ENCODE peak calls at places on chromosomes 3 and 15, in nine cellular contexts. H is A172, X is epithelial cell of proximal tubule, C is AML-193, Q is breast epithelium, O is foreskin fibroblast, F is mesothelial cell of epicardium, S is NCI-H1092 treated with DMSO at 0.1 percent for 48 hours, I is AG08396. D is an unnamed sample.
A peak's percentile ranks its signal among the peaks of the same experiment; 100 is the strongest.

GRCh38 chr3:100260081-100260684 is 609 bp upstream of the TBC1D23 start:
- DNase-seq in I (peak; percentile 42), X (no peak), S (peak; percentile 69), C (no peak), O (peak; percentile 79), Q (no peak), F (no peak), H (no peak), D (no peak)

GRCh38 chr3:183381673-183382072 is 46.7 kb downstream of the MCF2L2 start:
- DNase-seq in S (no peak), O (no peak), I (no peak), C (peak; percentile 58), Q (no peak), H (no peak), X (no peak), F (no peak), D (no peak)

GRCh38 chr15:34330279-34330678 is 7.3 kb downstream of the SLC12A6 start:
- DNase-seq in O (no peak), S (no peak), H (no peak), X (no peak), C (no peak), Q (no peak), I (no peak), F (no peak), D (no peak)

GRCh38 chr3:81592101-81592500 is 169.3 kb downstream of the GBE1 start:
- DNase-seq in I (no peak), X (no peak), H (peak; percentile 9), Q (no peak), F (no peak), S (no peak), C (no peak), O (peak; percentile 17), D (no peak)

GRCh38 chr3:13487403-13487802 is 7.3 kb downstream of the HDAC11 start:
- DNase-seq in C (no peak), H (no peak), F (no peak), I (no peak), S (no peak), Q (no peak), X (no peak), O (no peak), D (no peak)

GRCh38 chr15:66142341-66142740 is 111.2 kb downstream of the MEGF11 start:
- DNase-seq in X (no peak), I (no peak), S (no peak), F (no peak), Q (no peak), C (no peak), O (peak; percentile 25), H (no peak), D (no peak)

GRCh38 chr3:14392231-14392630 is 10.2 kb upstream of the SLC6A6 start:
- DNase-seq in I (no peak), C (no peak), O (no peak), X (no peak), F (no peak), H (no peak), S (no peak), Q (no peak), D (no peak)

GRCh38 chr3:113264741-113265140 is 53.4 kb downstream of the BOC start:
- DNase-seq in X (no peak), Q (no peak), F (no peak), I (no peak), S (peak; percentile 73), H (no peak), C (no peak), O (no peak), D (no peak)

GRCh38 chr3:195147649-195148121 is 123.3 kb downstream of the XXYLT1 start:
- DNase-seq in Q (no peak), H (no peak), I (peak; percentile 61), F (no peak), C (no peak), X (no peak), O (peak; percentile 74), S (no peak), D (no peak)

GRCh38 chr3:99475229-99475628 is 163.2 kb upstream of the COL8A1 start:
- DNase-seq in H (no peak), I (no peak), Q (no peak), S (no peak), X (no peak), C (no peak), O (peak; percentile 26), F (no peak), D (no peak)

GRCh38 chr15:84631706-84632272 is 22.3 kb downstream of the WDR73 start:
- DNase-seq in C (peak; percentile 34), O (peak; percentile 28), Q (no peak), X (no peak), I (peak; percentile 12), S (no peak), F (no peak), H (no peak), D (no peak)

GRCh38 chr15:60442763-60443162 is 36.2 kb downstream of the ICE2 start:
- DNase-seq in F (no peak), C (no peak), S (no peak), X (no peak), I (peak; percentile 3), Q (no peak), H (peak; percentile 17), O (peak; percentile 56), D (no peak)

GRCh38 chr15:73899197-73900128 is 26.1 kb downstream of the TBC1D21 start:
- DNase-seq in I (no peak), H (peak; percentile 23), S (no peak), Q (no peak), C (no peak), O (peak; percentile 45), F (no peak), X (no peak), D (no peak)

D was measured in NCI-H1048.